ENCODE peak calls at places on chromosomes 1 and 21, in five cellular contexts. L is MCF 10A, I is A549, R is fibroblast of pulmonary artery, N is IMR-90. M is an unnamed sample.

GRCh38 chr1:5250336-5250735 is 595.9 kb downstream of the AJAP1 start:
- DNase-seq in L (no peak), I (no peak), R (no peak), N (no peak), M (no peak)

GRCh38 chr1:234186037-234186688 is 187.1 kb upstream of the COA6 start:
- DNase-seq in L (peak; percentile 100), I (peak; percentile 69), R (no peak), N (peak; percentile 42), M (no peak)

GRCh38 chr1:99957818-99958217 is 12.0 kb upstream of the SLC35A3 start:
- DNase-seq in L (no peak), I (no peak), R (no peak), N (no peak), M (no peak)

GRCh38 chr1:111236806-111237205 is 9.3 kb downstream of the CHI3L2 start:
- DNase-seq in L (no peak), I (no peak), R (no peak), N (no peak), M (no peak)

GRCh38 chr1:1678581-1679380 is 13.8 kb downstream of the SLC35E2B start:
- DNase-seq in L (no peak), I (peak; percentile 12), R (no peak), N (no peak), M (peak; percentile 34)

GRCh38 chr1:150560986-150561829 is 12.0 kb downstream of the ADAMTSL4 start:
- DNase-seq in L (peak; percentile 100), I (peak; percentile 96), R (peak; percentile 99), N (peak; percentile 99), M (peak; percentile 79)

GRCh38 chr1:221946768-221947167 is 204.9 kb upstream of the DUSP10 start:
- DNase-seq in L (no peak), I (no peak), R (no peak), N (no peak), M (no peak)

GRCh38 chr1:243354511-243355153 is 98.8 kb downstream of the SDCCAG8 start:
- DNase-seq in L (no peak), I (no peak), R (peak; percentile 9), N (peak; percentile 21), M (no peak)

GRCh38 chr1:75449998-75450397 is 160.9 kb downstream of the SLC44A5 start:
- DNase-seq in L (peak; percentile 26), I (no peak), R (no peak), N (no peak), M (no peak)

GRCh38 chr1:178625695-178626094 is 99.3 kb upstream of the RALGPS2 start:
- DNase-seq in L (peak; percentile 48), I (no peak), R (no peak), N (no peak), M (no peak)

GRCh38 chr1:88708011-88708410 is 23.9 kb downstream of the PKN2 start:
- DNase-seq in L (no peak), I (no peak), R (no peak), N (no peak), M (no peak)

GRCh38 chr1:89955806-89956205 is 39.1 kb upstream of the ZNF326 start:
- DNase-seq in L (no peak), I (no peak), R (no peak), N (no peak), M (no peak)

GRCh38 chr1:178408869-178409268 is 87.9 kb downstream of the CLEC20A start:
- DNase-seq in L (no peak), I (no peak), R (peak; percentile 14), N (peak; percentile 8), M (no peak)

GRCh38 chr1:212984522-212985291 is 31.0 kb downstream of the ANGEL2 start:
- DNase-seq in L (no peak), I (no peak), R (no peak), N (no peak), M (no peak)

GRCh38 chr1:159869607-159870006 is 7.2 kb upstream of the VSIG8 start:
- DNase-seq in L (no peak), I (no peak), R (no peak), N (no peak), M (no peak)

GRCh38 chr21:34908424-34909055 is 140.6 kb downstream of the RUNX1 start:
- DNase-seq in L (peak; percentile 74), I (no peak), R (peak; percentile 83), N (no peak), M (no peak)

GRCh38 chr1:10253755-10254154 is 43.4 kb downstream of the KIF1B start:
- DNase-seq in L (no peak), I (peak; percentile 12), R (peak; percentile 81), N (peak; percentile 90), M (no peak)

GRCh38 chr21:23660560-23660959 is 1946.7 kb downstream of the MRPL39 start:
- DNase-seq in L (no peak), I (no peak), R (no peak), N (no peak), M (no peak)

GRCh38 chr1:1013105-1013921 is at the start of gene ISG15:
- DNase-seq in L (peak; percentile 85), I (no peak), R (peak; percentile 85), N (peak; percentile 83), M (peak; percentile 77)

GRCh38 chr1:116375165-116375883 is 2.3 kb downstream of the ATP1A1 start:
- DNase-seq in L (peak; percentile 55), I (no peak), R (no peak), N (no peak), M (no peak)

GRCh38 chr21:44354775-44355771 is 1.7 kb downstream of the TRPM2 start:
- DNase-seq in L (no peak), I (no peak), R (no peak), N (no peak), M (no peak)

GRCh38 chr1:46517010-46517600 is 27.5 kb downstream of the DMBX1 start:
- DNase-seq in L (peak; percentile 88), I (no peak), R (no peak), N (no peak), M (no peak)

GRCh38 chr1:25544819-25545218 is 1.4 kb downstream of the LDLRAP1 start:
- DNase-seq in L (peak; percentile 49), I (no peak), R (no peak), N (no peak), M (no peak)

GRCh38 chr1:246775531-246776385 is 51.5 kb downstream of the SCCPDH start:
- DNase-seq in L (no peak), I (no peak), R (no peak), N (no peak), M (no peak)

GRCh38 chr1:156053770-156054499 is at the start of gene UBQLN4:
- DNase-seq in L (peak; percentile 91), I (peak; percentile 84), R (peak; percentile 90), N (peak; percentile 81), M (peak; percentile 86)

GRCh38 chr1:84753516-84754375 is 63.5 kb upstream of the SSX2IP start:
- DNase-seq in L (peak; percentile 63), I (peak; percentile 47), R (peak; percentile 75), N (peak; percentile 78), M (peak; percentile 34)

GRCh38 chr1:3577300-3577699 is 34.0 kb downstream of the MEGF6 start:
- DNase-seq in L (no peak), I (no peak), R (peak; percentile 82), N (peak; percentile 71), M (no peak)
- TF ChIP-seq CTCF in L (no peak), I (no peak), R (no peak), N (no peak), M (no peak)

GRCh38 chr1:205588691-205589445 is 42.9 kb downstream of the ELK4 start:
- DNase-seq in L (peak; percentile 59), I (no peak), R (peak; percentile 71), N (peak; percentile 74), M (no peak)
- TF ChIP-seq CTCF in L (peak; percentile 41), I (peak; percentile 31), R (peak; percentile 69), N (peak; percentile 60), M (no peak)

DNA sequence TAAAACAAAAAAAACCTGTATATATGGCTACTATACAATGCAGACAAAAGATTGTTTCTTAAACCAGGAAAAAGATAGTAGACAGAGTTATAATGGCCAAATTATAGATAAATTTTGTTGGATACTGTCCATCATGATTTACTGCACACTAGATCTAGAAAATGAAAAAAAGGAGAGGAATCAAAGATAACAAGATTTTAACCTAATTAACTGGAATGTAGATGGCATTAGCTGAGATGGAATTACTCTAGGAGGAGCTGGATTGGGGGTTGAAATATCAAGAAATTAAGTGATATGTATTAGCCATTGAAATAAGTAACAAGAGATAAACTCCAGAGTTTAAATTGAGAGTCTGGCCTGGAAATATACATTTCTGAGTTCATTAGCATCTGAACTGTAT is 1489.1 kb downstream of the PLA2G4A start:
- DNase-seq in L (no peak), I (no peak), R (no peak), N (no peak), M (no peak)
- TF ChIP-seq CTCF in L (no peak), I (no peak), R (no peak), N (no peak), M (no peak)

DNA sequence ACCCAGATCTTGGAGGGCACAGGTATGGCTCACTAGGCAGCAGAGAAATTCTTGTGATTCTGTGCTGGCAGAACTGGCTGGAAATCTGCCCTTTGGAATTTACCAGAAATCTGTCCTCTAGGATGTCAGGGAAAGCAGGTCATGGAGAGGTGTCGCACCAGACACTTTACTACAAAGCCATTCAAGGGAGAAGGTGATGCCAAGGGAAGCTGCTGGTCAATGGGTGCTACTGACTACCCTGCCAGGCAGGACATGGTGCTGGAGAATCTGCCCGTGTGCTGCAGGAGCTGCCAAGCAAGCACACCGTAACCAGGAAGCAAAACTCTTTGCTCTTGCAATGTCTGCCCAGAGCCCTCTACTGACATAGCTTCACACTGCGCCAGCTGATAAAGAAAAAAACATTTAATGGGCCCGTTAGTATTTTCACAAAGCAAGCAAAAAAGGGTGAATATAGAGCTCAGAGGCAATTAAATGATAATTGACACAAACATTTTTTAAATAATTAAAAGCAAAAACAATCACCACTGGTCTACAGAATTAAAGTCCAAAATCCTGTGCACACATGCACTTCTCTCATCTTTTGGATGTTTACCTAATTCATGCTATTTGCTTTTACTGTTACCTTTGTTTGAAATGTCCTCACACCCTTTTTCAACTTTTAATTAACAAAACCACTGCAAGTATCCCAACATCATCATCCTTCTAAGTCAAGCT is 7.2 kb upstream of the FBXO28 start:
- DNase-seq in L (peak; percentile 78), I (peak; percentile 65), R (peak; percentile 60), N (peak; percentile 56), M (no peak)
- TF ChIP-seq CTCF in L (peak; percentile 55), I (peak; percentile 43), R (peak; percentile 64), N (peak; percentile 57), M (no peak)